ENCODE peak calls at places on chromosomes 7 and 10, in eight cellular contexts. P is thoracic aorta; E is Panc1; B is ascending aorta; J is GM23248; Y is testis; M is brain microvascular endothelial cell; F is effector memory CD4-positive, alpha-beta T cell. A is an unnamed sample.

GRCh38 chr10:69883680-69884375 is 82.1 kb downstream of the COL13A1 start:
- DNase-seq in Y (no peak), B (no peak), F (no peak), J (peak; percentile 74), P (no peak), E (no peak), M (no peak), A (no peak)

GRCh38 chr7:106283831-106284515 is 810 bp downstream of the NAMPT start:
- DNase-seq in F (peak; percentile 27), P (no peak), J (peak; percentile 68), M (peak; percentile 12), B (no peak), E (peak; percentile 33), Y (peak; percentile 64), A (peak; percentile 71)

GRCh38 chr10:29430101-29430500 is 141.2 kb downstream of the LYZL1 start:
- DNase-seq in B (no peak), E (no peak), Y (no peak), F (no peak), J (peak; percentile 33), M (no peak), P (no peak), A (no peak)

GRCh38 chr10:133162178-133162909 is 2.3 kb downstream of the KNDC1 start:
- DNase-seq in Y (peak; percentile 85), J (no peak), E (no peak), P (no peak), M (no peak), B (no peak), F (no peak), A (peak; percentile 88)

GRCh38 chr10:124699471-124700292 is 44.5 kb downstream of the FAM53B start:
- DNase-seq in F (no peak), M (no peak), P (no peak), E (no peak), J (no peak), B (no peak), Y (no peak), A (no peak)

GRCh38 chr7:129908181-129908580 is 44.6 kb downstream of the UBE2H start:
- DNase-seq in E (no peak), M (no peak), J (peak; percentile 60), F (no peak), B (no peak), Y (no peak), P (no peak), A (no peak)

GRCh38 chr7:50369408-50370026 is 65.0 kb downstream of the IKZF1 start:
- DNase-seq in M (no peak), Y (peak; percentile 28), J (peak; percentile 5), B (no peak), F (peak; percentile 32), E (peak; percentile 24), P (no peak), A (no peak)

GRCh38 chr10:24157567-24157966 is 51.4 kb upstream of the KIAA1217 start:
- DNase-seq in Y (no peak), F (no peak), J (no peak), P (no peak), B (no peak), E (no peak), M (no peak), A (no peak)

DNA sequence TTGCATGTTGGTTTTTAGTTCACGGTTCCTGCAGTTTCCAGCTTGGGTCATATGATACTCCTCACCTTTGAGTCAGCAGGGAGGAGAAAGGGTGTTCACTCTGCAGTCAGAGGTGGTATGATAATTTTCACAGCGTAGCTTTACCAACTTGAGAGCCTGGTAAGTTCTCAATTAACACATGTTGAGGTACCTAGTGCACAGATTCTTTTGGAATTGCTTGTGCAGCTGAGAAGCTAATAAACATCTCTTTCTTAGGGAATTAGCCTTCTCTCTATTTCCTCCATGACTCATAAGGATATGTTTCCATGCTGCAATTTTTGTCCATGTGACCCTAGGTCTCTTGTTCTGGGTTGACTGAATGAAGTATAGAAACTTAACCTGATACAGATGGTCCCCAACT is 166.6 kb downstream of the KIF20B start:
- DNase-seq in P (no peak), E (no peak), J (no peak), M (no peak), F (no peak), Y (no peak), B (no peak), A (no peak)
- H3K27me3 ChIP-seq in P (no peaks in the 10 kb centered on the region), E (peaks cover 4% of the 10 kb centered on the region), J (peaks cover 10% of the 10 kb centered on the region), M (no peaks in the 10 kb centered on the region), F (no peaks in the 10 kb centered on the region), Y (no peaks in the 10 kb centered on the region), B (no peaks in the 10 kb centered on the region), A (no peaks in the 10 kb centered on the region)

GRCh38 chr7:99928994-99929729 is at the start of gene GJC3:
- DNase-seq in E (no peak), F (no peak), B (no peak), M (peak; percentile 34), J (peak; percentile 78), Y (peak; percentile 51), P (no peak), A (peak; percentile 56)

GRCh38 chr7:99927536-99927935 is 1.9 kb downstream of the GJC3 start:
- DNase-seq in P (no peak), E (no peak), J (no peak), M (no peak), F (no peak), Y (no peak), B (no peak), A (no peak)

GRCh38 chr7:99928188-99928587 is 1.2 kb downstream of the GJC3 start:
- DNase-seq in Y (no peak), J (no peak), P (no peak), B (no peak), E (no peak), M (no peak), F (no peak), A (no peak)

GRCh38 chr7:99930376-99930775 is 956 bp upstream of the GJC3 start:
- DNase-seq in M (no peak), J (no peak), E (no peak), Y (no peak), F (no peak), B (no peak), P (no peak), A (no peak)

GRCh38 chr7:99929730-99930053 is 272 bp upstream of the GJC3 start:
- DNase-seq in Y (no peak), P (no peak), E (no peak), F (no peak), B (no peak), J (no peak), M (no peak), A (no peak)
- H3K4me3 ChIP-seq in Y (no peak overlapping the region), P (no peak overlapping the region), E (no peak overlapping the region), F (no peak overlapping the region), B (no peak overlapping the region), J (peak overlapping the region; percentile 58), M (peak overlapping the region; percentile 34), A (no peak overlapping the region)

GRCh38 chr10:75778665-75779064 is 347.2 kb downstream of the LRMDA start:
- DNase-seq in Y (no peak), E (no peak), P (no peak), B (no peak), F (no peak), M (no peak), J (no peak), A (no peak)
- H3K27me3 ChIP-seq in Y (no peaks in the 10 kb centered on the region), E (peaks cover 3% of the 10 kb centered on the region), P (no peaks in the 10 kb centered on the region), B (no peaks in the 10 kb centered on the region), F (no peaks in the 10 kb centered on the region), M (peaks cover 2% of the 10 kb centered on the region), J (peaks cover 15% of the 10 kb centered on the region), A (no peaks in the 10 kb centered on the region)

GRCh38 chr10:11825796-11826414 is 2.7 kb downstream of the PROSER2 start:
- DNase-seq in B (no peak), E (no peak), Y (no peak), J (no peak), F (no peak), M (no peak), P (no peak), A (no peak)
- H3K4me3 ChIP-seq in B (no peak overlapping the region), E (no peak overlapping the region), Y (no peak overlapping the region), J (no peak overlapping the region), F (no peak overlapping the region), M (no peak overlapping the region), P (no peak overlapping the region), A (no peak overlapping the region)

GRCh38 chr10:93065675-93066543 is 5.3 kb downstream of the CYP26C1 start:
- DNase-seq in Y (no peak), B (no peak), P (no peak), E (no peak), J (peak; percentile 38), M (no peak), F (no peak), A (no peak)
- H3K27me3 ChIP-seq in Y (no peaks in the 10 kb centered on the region), B (no peaks in the 10 kb centered on the region), P (peaks cover 7% of the 10 kb centered on the region), E (peaks cover 26% of the 10 kb centered on the region), J (peaks cover 94% of the 10 kb centered on the region), M (peaks cover 98% of the 10 kb centered on the region), F (peaks cover 14% of the 10 kb centered on the region), A (peaks cover 62% of the 10 kb centered on the region)

GRCh38 chr7:16801579-16801978 is 3.2 kb downstream of the AGR2 start:
- DNase-seq in M (no peak), B (no peak), J (no peak), Y (no peak), P (no peak), E (no peak), F (no peak), A (no peak)
- H3K4me3 ChIP-seq in M (no peak overlapping the region), B (no peak overlapping the region), J (no peak overlapping the region), Y (no peak overlapping the region), P (no peak overlapping the region), E (no peak overlapping the region), F (no peak overlapping the region), A (no peak overlapping the region)

DNA sequence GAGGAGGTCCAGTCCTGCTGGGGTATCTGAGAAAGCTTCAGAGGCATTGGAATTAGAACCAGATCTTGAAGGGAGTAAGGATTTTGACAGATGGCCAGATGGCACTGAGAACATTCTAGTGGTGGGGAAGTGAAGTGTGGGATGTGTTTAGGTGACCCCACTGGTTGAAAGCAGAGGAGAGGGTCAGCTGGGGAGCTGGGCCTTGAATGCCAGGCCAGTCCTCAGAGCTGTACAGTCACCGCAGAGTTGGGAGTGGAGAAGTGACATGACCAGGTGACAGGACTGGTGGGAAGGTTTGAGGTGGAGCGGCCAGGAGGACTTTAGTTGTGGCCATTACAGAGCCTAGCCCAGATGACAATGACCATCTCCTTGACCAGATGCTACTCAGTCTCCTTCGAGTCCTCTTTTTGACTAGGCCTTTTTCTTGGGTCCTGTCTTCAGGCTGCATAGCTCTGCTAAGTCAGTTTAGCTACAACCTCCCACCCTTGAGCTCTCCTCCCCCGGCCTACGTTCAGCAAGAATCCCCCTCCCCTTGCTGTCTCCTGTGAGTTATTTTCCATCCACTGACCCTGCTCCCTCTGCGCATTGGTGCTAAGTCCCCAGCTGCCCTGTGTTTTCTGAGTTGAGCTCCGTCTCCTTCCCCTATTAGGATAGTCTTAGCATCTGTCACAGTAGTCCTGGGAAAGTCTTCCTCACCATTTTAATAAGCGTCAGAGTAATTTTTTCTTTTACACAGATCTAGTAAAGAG is 56.3 kb downstream of the CCNY start:
- DNase-seq in F (no peak), P (no peak), Y (no peak), M (no peak), E (no peak), J (no peak), B (no peak), A (no peak)
- H3K27me3 ChIP-seq in F (no peaks in the 10 kb centered on the region), P (no peaks in the 10 kb centered on the region), Y (no peaks in the 10 kb centered on the region), M (no peaks in the 10 kb centered on the region), E (no peaks in the 10 kb centered on the region), J (no peaks in the 10 kb centered on the region), B (no peaks in the 10 kb centered on the region), A (no peaks in the 10 kb centered on the region)

GRCh38 chr10:117168729-117169128 is 28.6 kb upstream of the KCNK18 start:
- DNase-seq in Y (no peak), E (no peak), P (no peak), B (no peak), F (no peak), J (no peak), M (no peak), A (no peak)
- H3K4me3 ChIP-seq in Y (peak overlapping the region; percentile 32), E (peak overlapping the region; percentile 49), P (no peak overlapping the region), B (no peak overlapping the region), F (no peak overlapping the region), J (no peak overlapping the region), M (no peak overlapping the region), A (no peak overlapping the region)